ENCODE peak calls at places on chromosomes 2 and 18, in five cellular contexts. One of them, this sample, is unnamed.

GRCh38 chr2:69514406-69514805 is 77.2 kb upstream of the NFU1 start:
- DNase-seq in GM12878: no peak
- DNase-seq in HepG2: no peak
- DNase-seq in K562: no peak
- DNase-seq in HCT116: no peak
- DNase-seq in this sample: peak

GRCh38 chr2:36886664-36887063 is 79.7 kb downstream of the STRN start:
- DNase-seq in GM12878: no peak
- DNase-seq in HepG2: no peak
- DNase-seq in K562: no peak
- DNase-seq in HCT116: no peak
- DNase-seq in this sample: no peak

GRCh38 chr2:44753552-44754285 is 187.8 kb upstream of the SIX3 start:
- DNase-seq in GM12878: peak
- DNase-seq in HepG2: no peak
- DNase-seq in K562: no peak
- DNase-seq in HCT116: no peak
- DNase-seq in this sample: no peak

GRCh38 chr2:121272596-121272995 is 12.4 kb downstream of the TFCP2L1 start:
- DNase-seq in GM12878: no peak
- DNase-seq in HepG2: no peak
- DNase-seq in K562: no peak
- DNase-seq in HCT116: no peak
- DNase-seq in this sample: no peak

GRCh38 chr2:238851026-238851425 is 3.1 kb downstream of the TWIST2 start:
- DNase-seq in GM12878: no peak
- DNase-seq in HepG2: no peak
- DNase-seq in K562: no peak
- DNase-seq in HCT116: no peak
- DNase-seq in this sample: no peak

GRCh38 chr18:48533340-48534093 is 5.3 kb upstream of the CTIF start:
- DNase-seq in GM12878: peak
- DNase-seq in HepG2: no peak
- DNase-seq in K562: no peak
- DNase-seq in HCT116: no peak
- DNase-seq in this sample: no peak

GRCh38 chr2:207370646-207371045 is 159.1 kb upstream of the CREB1 start:
- DNase-seq in GM12878: no peak
- DNase-seq in HepG2: no peak
- DNase-seq in K562: no peak
- DNase-seq in HCT116: no peak
- DNase-seq in this sample: no peak

GRCh38 chr2:74413001-74413698 is 8.3 kb downstream of the C2orf81 start:
- DNase-seq in GM12878: no peak
- DNase-seq in HepG2: peak
- DNase-seq in K562: no peak
- DNase-seq in HCT116: no peak
- DNase-seq in this sample: no peak

GRCh38 chr2:220664272-220665107 is 907.6 kb downstream of the EPHA4 start:
- DNase-seq in GM12878: no peak
- DNase-seq in HepG2: no peak
- DNase-seq in K562: no peak
- DNase-seq in HCT116: no peak
- DNase-seq in this sample: no peak

GRCh38 chr2:31066594-31066993 is 71.6 kb downstream of the GALNT14 start:
- DNase-seq in GM12878: no peak
- DNase-seq in HepG2: no peak
- DNase-seq in K562: no peak
- DNase-seq in HCT116: no peak
- DNase-seq in this sample: no peak

GRCh38 chr2:234026111-234026510 is 24.4 kb upstream of the SPP2 start:
- DNase-seq in GM12878: no peak
- DNase-seq in HepG2: no peak
- DNase-seq in K562: no peak
- DNase-seq in HCT116: no peak
- DNase-seq in this sample: no peak

GRCh38 chr18:46915800-46916550 is 1.3 kb downstream of the PIAS2 start:
- DNase-seq in GM12878: no peak
- DNase-seq in HepG2: no peak
- DNase-seq in K562: peak
- DNase-seq in HCT116: no peak
- DNase-seq in this sample: no peak

GRCh38 chr2:201966691-201967388 is 66.8 kb upstream of the FZD7 start:
- DNase-seq in GM12878: no peak
- DNase-seq in HepG2: no peak
- DNase-seq in K562: no peak
- DNase-seq in HCT116: no peak
- DNase-seq in this sample: peak

GRCh38 chr2:112767693-112768380 is 3.4 kb upstream of the CKAP2L start:
- DNase-seq in GM12878: no peak
- DNase-seq in HepG2: no peak
- DNase-seq in K562: no peak
- DNase-seq in HCT116: no peak
- DNase-seq in this sample: no peak

GRCh38 chr2:217631091-217631490 is 371.7 kb downstream of the TNS1 start:
- DNase-seq in GM12878: no peak
- DNase-seq in HepG2: no peak
- DNase-seq in K562: no peak
- DNase-seq in HCT116: no peak
- DNase-seq in this sample: no peak

GRCh38 chr2:9778012-9778411 is 65.3 kb upstream of the TAF1B start:
- DNase-seq in GM12878: no peak
- DNase-seq in HepG2: no peak
- DNase-seq in K562: peak
- DNase-seq in HCT116: peak
- DNase-seq in this sample: peak

GRCh38 chr2:181904022-181904632 is 12.6 kb downstream of the ITPRID2 start:
- DNase-seq in GM12878: no peak
- DNase-seq in HepG2: peak
- DNase-seq in K562: peak
- DNase-seq in HCT116: no peak
- DNase-seq in this sample: peak

GRCh38 chr2:60125880-60126444 is 427.5 kb downstream of the BCL11A start:
- DNase-seq in GM12878: no peak
- DNase-seq in HepG2: no peak
- DNase-seq in K562: no peak
- DNase-seq in HCT116: no peak
- DNase-seq in this sample: no peak

GRCh38 chr2:108612153-108612513 is 77.9 kb downstream of the LIMS1 start:
- DNase-seq in GM12878: peak
- DNase-seq in HepG2: no peak
- DNase-seq in K562: peak
- DNase-seq in HCT116: no peak
- DNase-seq in this sample: no peak

GRCh38 chr2:218856168-218856895 is 3.3 kb upstream of the WNT6 start:
- DNase-seq in GM12878: no peak
- DNase-seq in HepG2: no peak
- DNase-seq in K562: no peak
- DNase-seq in HCT116: no peak
- DNase-seq in this sample: no peak

GRCh38 chr18:68928762-68929675 is 131.1 kb downstream of the CCDC102B start:
- DNase-seq in GM12878: no peak
- DNase-seq in HepG2: no peak
- DNase-seq in K562: no peak
- DNase-seq in HCT116: no peak
- DNase-seq in this sample: peak

GRCh38 chr2:238907717-238908173 is 59.9 kb downstream of the TWIST2 start:
- DNase-seq in GM12878: no peak
- DNase-seq in HepG2: no peak
- DNase-seq in K562: no peak
- DNase-seq in HCT116: no peak
- DNase-seq in this sample: no peak

DNA sequence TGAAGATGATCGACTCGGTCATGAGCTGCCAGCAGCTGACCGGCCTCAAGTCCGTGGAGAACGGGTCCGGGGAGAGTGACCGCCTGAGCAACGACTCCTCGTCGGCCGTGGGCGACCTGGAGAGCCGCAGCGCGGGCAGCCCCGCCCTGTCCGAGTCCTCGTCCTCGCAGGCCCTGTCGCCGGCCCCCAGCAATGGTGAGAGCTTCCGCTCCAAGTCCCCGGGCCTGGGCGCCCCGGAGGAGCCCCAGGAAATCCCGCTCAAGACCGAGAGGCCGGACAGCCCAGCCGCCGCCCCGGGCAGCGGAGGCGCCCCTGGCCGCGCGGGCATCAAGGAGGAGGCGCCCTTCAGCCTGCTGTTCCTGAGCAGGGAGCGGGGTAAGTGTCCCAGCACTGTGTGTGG is 14.9 kb downstream of the SALL3 start:
- DNase-seq in GM12878: no peak
- DNase-seq in HepG2: no peak
- DNase-seq in K562: no peak
- DNase-seq in HCT116: no peak
- DNase-seq in this sample: no peak
- TF ChIP-seq CTCF in GM12878: no peak
- TF ChIP-seq CTCF in HepG2: no peak
- TF ChIP-seq CTCF in K562: no peak
- TF ChIP-seq CTCF in HCT116: no peak
- TF ChIP-seq CTCF in this sample: no peak

DNA sequence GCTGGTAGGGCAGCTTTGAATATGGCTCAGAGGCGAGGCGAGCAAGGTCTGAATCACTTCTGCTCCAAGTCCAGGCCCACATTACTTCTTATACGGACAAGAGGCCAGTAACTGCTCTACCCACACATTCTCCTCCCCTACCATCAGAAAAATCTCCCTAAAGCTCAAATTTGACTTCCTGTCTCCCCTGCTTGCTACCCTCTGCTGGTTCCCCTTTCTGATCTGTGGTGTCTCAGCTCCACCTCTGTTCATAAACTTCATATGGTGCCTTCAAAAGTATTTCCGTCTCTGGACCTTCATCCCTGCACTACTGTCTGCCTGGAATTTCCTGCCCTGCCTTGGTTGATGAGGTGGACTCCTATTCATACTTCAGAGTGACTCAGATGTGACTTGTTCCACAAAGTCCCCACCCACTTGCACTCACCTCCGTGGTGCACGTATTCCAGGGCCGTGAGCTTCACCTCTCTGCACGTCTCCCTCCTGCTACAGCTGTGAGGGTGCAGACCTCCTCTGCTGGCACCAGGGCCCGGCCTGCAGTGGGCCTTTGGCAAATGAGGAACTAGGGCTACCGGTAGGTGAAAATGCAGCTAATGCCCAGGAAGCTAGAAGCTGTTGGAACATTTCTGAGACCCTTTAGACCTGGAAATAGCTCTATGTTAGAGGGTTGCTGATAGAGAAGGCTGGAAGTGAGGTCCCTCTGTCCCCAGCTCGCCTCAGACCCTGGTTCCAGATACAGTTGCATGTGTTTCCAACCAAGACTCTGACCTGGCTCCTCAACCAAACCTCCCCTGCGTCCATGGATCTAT is 24.6 kb upstream of the KCMF1 start:
- DNase-seq in GM12878: peak
- DNase-seq in HepG2: peak
- DNase-seq in K562: no peak
- DNase-seq in HCT116: peak
- DNase-seq in this sample: no peak
- TF ChIP-seq POLR2AphosphoS5 in GM12878: peak
- TF ChIP-seq POLR2AphosphoS5 in HepG2: peak
- TF ChIP-seq POLR2AphosphoS5 in K562: no peak
- TF ChIP-seq POLR2AphosphoS5 in HCT116: peak
- TF ChIP-seq POLR2AphosphoS5 in this sample: no peak

DNA sequence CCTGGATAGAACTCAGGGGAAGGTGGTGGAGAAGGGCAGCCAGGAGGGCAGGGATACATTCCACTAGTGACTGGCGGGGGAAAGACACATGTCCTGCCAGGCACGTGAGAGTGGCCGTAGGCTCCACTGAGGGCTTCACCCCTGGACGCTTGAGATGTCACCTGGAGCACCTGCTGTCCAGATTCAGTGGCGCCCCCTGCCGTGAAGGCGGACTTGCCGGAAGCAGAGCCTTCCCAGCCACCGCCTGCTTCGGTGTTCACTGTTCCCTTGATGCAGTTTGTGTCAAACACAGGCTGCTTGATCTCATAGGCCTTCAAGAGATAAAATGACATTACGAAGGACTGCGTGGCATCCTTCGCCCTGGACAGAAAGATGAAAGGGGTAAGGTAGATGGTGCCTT is 335.3 kb downstream of the ZNF521 start:
- DNase-seq in GM12878: no peak
- DNase-seq in HepG2: no peak
- DNase-seq in K562: no peak
- DNase-seq in HCT116: no peak
- DNase-seq in this sample: peak
- TF ChIP-seq EZH2 in GM12878: no peak
- TF ChIP-seq EZH2 in HepG2: no peak
- TF ChIP-seq EZH2 in K562: no peak
- TF ChIP-seq EZH2 in HCT116: no peak
- TF ChIP-seq EZH2 in this sample: no peak

GRCh38 chr18:28359177-28359576 is 182.2 kb upstream of the CDH2 start:
- DNase-seq in GM12878: no peak
- DNase-seq in HepG2: no peak
- DNase-seq in K562: no peak
- DNase-seq in HCT116: no peak
- DNase-seq in this sample: no peak

GRCh38 chr18:28357785-28358401 is 181.0 kb upstream of the CDH2 start:
- DNase-seq in GM12878: no peak
- DNase-seq in HepG2: peak
- DNase-seq in K562: no peak
- DNase-seq in HCT116: peak
- DNase-seq in this sample: peak
- TF ChIP-seq CTCF in GM12878: no peak
- TF ChIP-seq CTCF in HepG2: peak
- TF ChIP-seq CTCF in K562: peak
- TF ChIP-seq CTCF in HCT116: peak
- TF ChIP-seq CTCF in this sample: peak

GRCh38 chr18:43933177-43933576 is 655.9 kb upstream of the SYT4 start:
- DNase-seq in GM12878: no peak
- DNase-seq in HepG2: no peak
- DNase-seq in K562: no peak
- DNase-seq in HCT116: no peak
- DNase-seq in this sample: no peak
- TF ChIP-seq POLR2AphosphoS5 in GM12878: no peak
- TF ChIP-seq POLR2AphosphoS5 in HepG2: no peak
- TF ChIP-seq POLR2AphosphoS5 in K562: no peak
- TF ChIP-seq POLR2AphosphoS5 in HCT116: no peak
- TF ChIP-seq POLR2AphosphoS5 in this sample: no peak

DNA sequence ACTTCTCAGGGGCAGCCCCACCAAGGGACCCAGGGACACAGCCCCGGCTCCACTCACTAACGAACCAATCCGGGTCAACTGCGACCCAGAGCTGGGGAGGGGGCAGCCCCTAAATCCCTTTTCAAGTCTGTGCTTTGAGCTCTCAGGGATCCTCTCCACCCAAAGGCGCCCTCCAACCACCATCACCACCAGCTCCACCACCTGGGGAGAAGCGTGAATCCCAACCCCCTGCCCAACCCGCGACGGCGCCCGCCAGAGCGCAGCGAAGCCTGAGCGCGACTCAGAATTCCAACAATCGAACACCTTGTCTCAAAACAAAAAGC is 513 bp downstream of the DSC3 start:
- DNase-seq in GM12878: no peak
- DNase-seq in HepG2: no peak
- DNase-seq in K562: no peak
- DNase-seq in HCT116: no peak
- DNase-seq in this sample: no peak
- TF ChIP-seq EZH2 in GM12878: no peak
- TF ChIP-seq EZH2 in HepG2: no peak
- TF ChIP-seq EZH2 in K562: no peak
- TF ChIP-seq EZH2 in HCT116: no peak
- TF ChIP-seq EZH2 in this sample: no peak

This sample was measured in GM23338.